ENCODE peak calls at places on chromosomes 5 and 9, in five cellular contexts. I, O, R, S and Z are unnamed samples.

GRCh38 chr5:15008476-15008875 is 136.9 kb upstream of the ANKH start:
- DNase-seq in I (no peak), S (no peak), O (peak; percentile 85), R (no peak), Z (peak; percentile 71)

GRCh38 chr5:10892135-10892910 is 131.3 kb upstream of the DAP start:
- DNase-seq in S (no peak), I (no peak), R (no peak), O (no peak), Z (no peak)

GRCh38 chr9:6625363-6625762 is 20.2 kb downstream of the GLDC start:
- DNase-seq in R (no peak), O (no peak), I (no peak), S (no peak), Z (no peak)

GRCh38 chr9:110995511-110996340 is 42.5 kb downstream of the LPAR1 start:
- DNase-seq in I (no peak), R (no peak), O (no peak), S (no peak), Z (no peak)

GRCh38 chr9:114321759-114322158 is 1.1 kb upstream of the ORM1 start:
- DNase-seq in R (no peak), O (no peak), I (no peak), S (no peak), Z (no peak)

GRCh38 chr9:37035472-37036236 is 1.6 kb upstream of the PAX5 start:
- DNase-seq in R (no peak), O (no peak), S (no peak), I (no peak), Z (no peak)

GRCh38 chr5:17189381-17190036 is 27.9 kb upstream of the BASP1 start:
- DNase-seq in I (peak; percentile 85), S (peak; percentile 69), R (peak; percentile 74), O (peak; percentile 70), Z (peak; percentile 24)

GRCh38 chr5:133840168-133840567 is 128.3 kb downstream of the C5orf15 start:
- DNase-seq in I (no peak), S (no peak), R (no peak), O (no peak), Z (no peak)

GRCh38 chr9:34334337-34334824 is 5.0 kb downstream of the NUDT2 start:
- DNase-seq in I (no peak), S (no peak), O (no peak), R (no peak), Z (no peak)

GRCh38 chr5:145975361-145976066 is 39.1 kb downstream of the SH3RF2 start:
- DNase-seq in S (no peak), R (no peak), O (no peak), I (no peak), Z (peak; percentile 72)

GRCh38 chr9:5622019-5622418 is 6.9 kb upstream of the RIC1 start:
- DNase-seq in I (no peak), O (no peak), S (no peak), R (no peak), Z (no peak)

GRCh38 chr9:113650207-113651131 is 186.9 kb downstream of the RGS3 start:
- DNase-seq in I (no peak), R (peak; percentile 53), S (no peak), O (no peak), Z (no peak)